ENCODE peak calls at places on chromosomes 12 and 14, in ten cellular contexts. K is GM13977, Q is nephron progenitor cell, U is Calu3, L is mucosa of descending colon, V is heart left ventricle, N is GM06990, S is cardiac fibroblast, Y is GM12878, D is GM10248. E is an unnamed sample.

GRCh38 chr14:69101331-69101826 is 51.5 kb downstream of the DCAF5 start:
- DNase-seq in K (no peak), Q (no peak), U (peak; percentile 48), L (no peak), V (no peak), N (no peak), S (peak; percentile 94), Y (no peak), D (peak; percentile 15), E (peak; percentile 87)

GRCh38 chr14:69291891-69292586 is 32.1 kb downstream of the GALNT16 start:
- DNase-seq in K (no peak), Q (no peak), U (no peak), L (no peak), V (no peak), N (no peak), S (no peak), Y (no peak), D (no peak), E (no peak)

GRCh38 chr12:127629066-127629820 is 637.7 kb upstream of the TMEM132C start:
- DNase-seq in K (no peak), Q (no peak), U (no peak), L (no peak), V (no peak), N (no peak), S (no peak), Y (no peak), D (no peak), E (peak; percentile 12)

GRCh38 chr14:100172811-100173210 is 13.4 kb upstream of the DEGS2 start:
- DNase-seq in K (no peak), Q (no peak), U (no peak), L (no peak), V (no peak), N (no peak), S (no peak), Y (no peak), D (no peak), E (no peak)

GRCh38 chr12:64016521-64016920 is 172.0 kb downstream of the SRGAP1 start:
- DNase-seq in K (no peak), Q (no peak), U (no peak), L (no peak), V (no peak), N (no peak), S (no peak), Y (no peak), D (no peak), E (no peak)

GRCh38 chr14:68506645-68507405 is 286.0 kb downstream of the ZFP36L1 start:
- DNase-seq in K (peak; percentile 51), Q (no peak), U (no peak), L (no peak), V (no peak), N (peak; percentile 60), S (no peak), Y (peak; percentile 96), D (peak; percentile 51), E (no peak)

GRCh38 chr12:56104815-56105476 is 587 bp downstream of the PA2G4 start:
- DNase-seq in K (no peak), Q (peak; percentile 55), U (peak; percentile 41), L (peak; percentile 79), V (no peak), N (no peak), S (no peak), Y (no peak), D (no peak), E (peak; percentile 21)

GRCh38 chr12:91347686-91348085 is 165.1 kb upstream of the DCN start:
- DNase-seq in K (no peak), Q (no peak), U (no peak), L (no peak), V (no peak), N (no peak), S (no peak), Y (no peak), D (no peak), E (no peak)

DNA sequence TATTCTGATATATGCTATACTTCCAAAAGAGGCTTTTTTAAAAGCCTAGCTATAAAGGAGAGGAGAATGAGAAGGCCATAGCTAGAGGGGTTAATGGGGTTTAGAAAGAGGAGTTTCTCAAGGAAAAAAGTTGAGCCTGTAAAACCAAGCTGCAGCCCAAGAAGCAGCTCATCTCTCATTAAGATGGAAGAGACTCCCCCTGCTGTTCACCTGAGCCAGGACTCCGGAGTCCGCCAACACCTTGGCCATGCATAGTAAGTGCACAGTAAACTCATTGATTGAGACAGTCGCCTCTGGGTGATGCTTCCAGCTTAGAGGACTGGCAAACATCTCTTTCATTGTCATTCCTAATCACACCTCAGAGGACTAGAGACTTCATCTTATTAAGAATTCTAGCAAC is 46.2 kb downstream of the ANO2 start:
- DNase-seq in K (no peak), Q (no peak), U (no peak), L (no peak), V (no peak), N (no peak), S (no peak), Y (no peak), D (no peak), E (peak; percentile 4)
- TF ChIP-seq CTCF in K (no peak), Q (no peak), U (no peak), L (no peak), V (no peak), N (peak; percentile 25), S (no peak), Y (no peak), D (no peak), E (no peak)

GRCh38 chr12:53060721-53061276 is 10.9 kb downstream of the TNS2 start:
- DNase-seq in K (no peak), Q (no peak), U (no peak), L (peak; percentile 58), V (no peak), N (no peak), S (no peak), Y (no peak), D (no peak), E (no peak)

GRCh38 chr12:53062977-53063707 is 13.3 kb downstream of the TNS2 start:
- DNase-seq in K (no peak), Q (no peak), U (no peak), L (peak; percentile 37), V (no peak), N (no peak), S (no peak), Y (no peak), D (no peak), E (no peak)

GRCh38 chr12:53060064-53060720 is 10.3 kb downstream of the TNS2 start:
- DNase-seq in K (no peak), Q (no peak), U (no peak), L (no peak), V (no peak), N (no peak), S (no peak), Y (no peak), D (no peak), E (no peak)

GRCh38 chr12:53062011-53062961 is 12.4 kb downstream of the TNS2 start:
- DNase-seq in K (no peak), Q (no peak), U (no peak), L (no peak), V (no peak), N (no peak), S (no peak), Y (no peak), D (no peak), E (no peak)

DNA sequence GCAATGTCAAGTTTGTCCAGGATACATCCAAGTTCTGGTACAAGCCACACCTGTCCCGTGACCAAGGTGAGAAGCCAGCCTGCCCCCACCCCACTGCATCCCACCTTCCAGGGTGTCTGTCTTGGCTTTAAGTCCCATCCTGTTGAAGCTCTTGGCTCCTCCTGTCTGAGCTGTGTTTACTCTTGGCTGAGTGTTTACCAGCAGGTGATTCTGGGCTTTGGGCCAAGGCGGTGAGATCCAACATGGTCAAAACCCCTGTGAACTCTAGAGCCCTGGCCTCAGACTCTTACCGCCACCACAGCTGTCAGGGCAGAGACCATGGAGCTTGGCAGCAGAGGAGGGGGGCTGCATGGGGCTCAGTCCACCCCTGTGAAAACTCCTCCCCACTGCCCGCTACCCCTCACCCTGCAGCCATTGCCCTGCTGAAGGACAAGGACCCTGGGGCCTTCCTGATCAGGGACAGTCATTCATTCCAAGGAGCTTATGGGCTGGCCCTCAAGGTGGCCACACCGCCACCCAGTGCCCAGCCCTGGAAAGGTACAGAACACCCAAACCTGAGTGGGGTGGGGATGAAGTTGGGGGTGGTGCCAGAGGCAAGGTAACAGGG is 11.6 kb downstream of the TNS2 start:
- DNase-seq in K (no peak), Q (no peak), U (peak; percentile 63), L (peak; percentile 78), V (no peak), N (no peak), S (no peak), Y (no peak), D (no peak), E (peak; percentile 69)
- TF ChIP-seq CTCF in K (peak; percentile 29), Q (no peak), U (no peak), L (no peak), V (no peak), N (peak; percentile 37), S (peak; percentile 15), Y (peak; percentile 8), D (no peak), E (peak; percentile 26)

DNA sequence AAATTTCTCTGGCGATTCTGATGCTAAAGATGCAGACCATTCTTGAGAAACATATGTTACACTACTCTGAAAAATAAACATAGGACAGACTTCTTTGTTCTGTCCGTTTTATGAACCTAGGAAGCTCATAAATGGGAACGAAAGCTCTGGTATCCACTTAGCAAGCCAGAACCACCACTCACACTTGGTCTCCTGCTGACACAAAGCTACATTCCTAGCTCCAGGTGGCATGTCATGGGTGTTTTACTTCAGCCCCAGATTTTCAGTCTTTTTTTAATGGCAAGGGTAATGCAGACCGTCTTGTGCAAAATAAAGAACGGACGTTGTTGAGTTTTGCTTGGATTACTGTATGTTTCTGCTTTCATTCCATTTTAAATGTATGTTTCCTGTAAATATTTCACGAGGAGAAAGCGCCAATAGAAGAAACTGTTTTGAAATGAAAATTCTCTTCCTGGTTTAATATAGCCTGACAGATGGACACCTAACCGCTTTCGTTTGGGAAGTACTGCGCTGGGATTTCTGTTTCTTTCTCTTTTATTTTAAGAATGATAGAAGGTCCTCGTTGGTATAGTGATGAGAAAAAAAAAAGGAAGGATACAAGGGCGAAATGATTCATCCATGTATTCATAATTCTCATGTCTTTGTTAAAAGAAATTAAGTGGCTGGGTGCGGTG is 820 bp upstream of the COQ5 start:
- DNase-seq in K (peak; percentile 30), Q (no peak), U (peak; percentile 39), L (no peak), V (no peak), N (no peak), S (peak; percentile 41), Y (no peak), D (no peak), E (peak; percentile 61)
- TF ChIP-seq CTCF in K (no peak), Q (no peak), U (no peak), L (no peak), V (no peak), N (no peak), S (no peak), Y (no peak), D (no peak), E (no peak)

DNA sequence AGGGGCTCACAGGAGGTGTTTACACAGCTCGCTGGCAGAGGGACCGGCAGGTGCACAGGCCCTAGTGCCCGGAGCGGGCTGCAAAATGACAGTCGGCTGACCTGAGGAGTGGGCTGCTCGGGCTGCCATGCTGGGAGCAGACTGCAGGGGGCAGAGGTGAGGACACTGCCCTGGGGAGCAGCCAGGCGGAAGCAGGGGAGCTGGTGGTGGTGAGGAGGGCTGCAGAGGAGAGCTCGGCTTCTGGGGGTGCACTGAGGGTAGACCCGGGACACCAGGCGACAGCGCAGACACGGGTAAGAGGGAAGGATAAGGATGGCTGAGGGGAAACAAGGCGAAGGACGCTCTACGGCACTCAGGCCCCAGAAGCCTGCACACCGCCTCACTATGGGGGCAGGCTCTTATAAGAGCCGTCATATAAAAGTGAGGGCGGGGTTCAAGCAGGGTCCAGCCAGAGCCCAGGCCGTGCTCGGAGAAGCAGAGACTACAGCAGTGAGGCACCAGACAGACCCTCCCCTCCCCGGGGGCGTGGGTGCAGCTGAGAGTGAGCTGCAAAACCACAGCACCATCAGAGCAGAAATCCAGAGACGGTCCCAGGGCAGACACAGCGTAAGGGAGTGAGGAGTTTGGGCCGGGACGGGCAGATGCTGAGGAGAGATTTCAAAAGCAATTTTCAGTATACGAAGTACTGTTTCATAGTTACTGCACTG is 62.5 kb downstream of the CCDC88C start:
- DNase-seq in K (peak; percentile 56), Q (peak; percentile 51), U (no peak), L (no peak), V (no peak), N (no peak), S (no peak), Y (no peak), D (peak; percentile 62), E (no peak)
- TF ChIP-seq CTCF in K (peak; percentile 79), Q (peak; percentile 51), U (peak; percentile 39), L (peak; percentile 44), V (no peak), N (peak; percentile 58), S (peak; percentile 23), Y (peak; percentile 54), D (peak; percentile 41), E (peak; percentile 33)